ENCODE peak calls at places on chromosome 9, in seven cellular contexts. One of them, this sample, is unnamed.

GRCh38 chr9:111178361-111179043 is 140.2 kb upstream of the LPAR1 start:
- DNase-seq in transverse colon: no peak
- DNase-seq in tibial artery: no peak
- DNase-seq in CD4-positive, alpha-beta memory T cell: no peak
- DNase-seq in adipocyte: peak; percentile 87
- DNase-seq in esophagus muscularis mucosa: no peak
- DNase-seq in CD8-positive, alpha-beta memory T cell: no peak
- DNase-seq in this sample: no peak

GRCh38 chr9:92807757-92808725 is 43.4 kb upstream of the BICD2 start:
- DNase-seq in adipocyte: no peak
- DNase-seq in CD4-positive, alpha-beta memory T cell: peak; percentile 43
- DNase-seq in tibial artery: no peak
- DNase-seq in CD8-positive, alpha-beta memory T cell: peak; percentile 34
- DNase-seq in esophagus muscularis mucosa: no peak
- DNase-seq in transverse colon: peak; percentile 11
- DNase-seq in this sample: peak; percentile 26

GRCh38 chr9:32644698-32645097 is 9.2 kb upstream of the TAF1L start:
- DNase-seq in CD4-positive, alpha-beta memory T cell: no peak
- DNase-seq in adipocyte: peak; percentile 73
- DNase-seq in transverse colon: no peak
- DNase-seq in esophagus muscularis mucosa: no peak
- DNase-seq in tibial artery: no peak
- DNase-seq in CD8-positive, alpha-beta memory T cell: no peak
- DNase-seq in this sample: no peak

GRCh38 chr9:5951686-5952211 is 61.1 kb downstream of the MLANA start:
- DNase-seq in adipocyte: peak; percentile 6
- DNase-seq in CD8-positive, alpha-beta memory T cell: no peak
- DNase-seq in transverse colon: no peak
- DNase-seq in CD4-positive, alpha-beta memory T cell: no peak
- DNase-seq in esophagus muscularis mucosa: no peak
- DNase-seq in tibial artery: no peak
- DNase-seq in this sample: no peak

GRCh38 chr9:136093995-136094881 is 851 bp downstream of the NACC2 start:
- DNase-seq in CD4-positive, alpha-beta memory T cell: peak; percentile 46
- DNase-seq in transverse colon: peak; percentile 74
- DNase-seq in esophagus muscularis mucosa: peak; percentile 94
- DNase-seq in adipocyte: peak; percentile 80
- DNase-seq in CD8-positive, alpha-beta memory T cell: peak; percentile 57
- DNase-seq in tibial artery: peak; percentile 74
- DNase-seq in this sample: peak; percentile 29

GRCh38 chr9:111870774-111871542 is 25.7 kb upstream of the UGCG start:
- DNase-seq in tibial artery: no peak
- DNase-seq in esophagus muscularis mucosa: no peak
- DNase-seq in adipocyte: no peak
- DNase-seq in transverse colon: no peak
- DNase-seq in CD4-positive, alpha-beta memory T cell: no peak
- DNase-seq in CD8-positive, alpha-beta memory T cell: no peak
- DNase-seq in this sample: no peak

GRCh38 chr9:133978226-133979123 is 13.6 kb downstream of the VAV2 start:
- DNase-seq in transverse colon: no peak
- DNase-seq in esophagus muscularis mucosa: no peak
- DNase-seq in adipocyte: no peak
- DNase-seq in tibial artery: no peak
- DNase-seq in CD4-positive, alpha-beta memory T cell: no peak
- DNase-seq in CD8-positive, alpha-beta memory T cell: no peak
- DNase-seq in this sample: no peak

GRCh38 chr9:127336708-127337352 is 60.1 kb upstream of the SLC2A8 start:
- DNase-seq in adipocyte: peak; percentile 97
- DNase-seq in CD4-positive, alpha-beta memory T cell: no peak
- DNase-seq in transverse colon: peak; percentile 64
- DNase-seq in tibial artery: peak; percentile 92
- DNase-seq in CD8-positive, alpha-beta memory T cell: no peak
- DNase-seq in esophagus muscularis mucosa: peak; percentile 96
- DNase-seq in this sample: no peak

GRCh38 chr9:68530618-68531017 is 10.1 kb downstream of the TMEM252 start:
- DNase-seq in esophagus muscularis mucosa: no peak
- DNase-seq in CD4-positive, alpha-beta memory T cell: no peak
- DNase-seq in transverse colon: peak; percentile 85
- DNase-seq in tibial artery: peak; percentile 72
- DNase-seq in CD8-positive, alpha-beta memory T cell: no peak
- DNase-seq in adipocyte: no peak
- DNase-seq in this sample: no peak

GRCh38 chr9:136107953-136108647 is 10.6 kb downstream of the TMEM250 start:
- DNase-seq in transverse colon: peak; percentile 53
- DNase-seq in CD8-positive, alpha-beta memory T cell: no peak
- DNase-seq in CD4-positive, alpha-beta memory T cell: no peak
- DNase-seq in esophagus muscularis mucosa: no peak
- DNase-seq in adipocyte: no peak
- DNase-seq in tibial artery: no peak
- DNase-seq in this sample: no peak

GRCh38 chr9:121556580-121556979 is 56.9 kb upstream of the GGTA1 start:
- DNase-seq in CD8-positive, alpha-beta memory T cell: no peak
- DNase-seq in adipocyte: peak; percentile 91
- DNase-seq in esophagus muscularis mucosa: no peak
- DNase-seq in tibial artery: peak; percentile 64
- DNase-seq in transverse colon: no peak
- DNase-seq in CD4-positive, alpha-beta memory T cell: no peak
- DNase-seq in this sample: no peak

GRCh38 chr9:112121633-112122032 is 53.5 kb downstream of the SUSD1 start:
- DNase-seq in adipocyte: no peak
- DNase-seq in CD8-positive, alpha-beta memory T cell: no peak
- DNase-seq in tibial artery: no peak
- DNase-seq in esophagus muscularis mucosa: peak; percentile 8
- DNase-seq in CD4-positive, alpha-beta memory T cell: no peak
- DNase-seq in transverse colon: no peak
- DNase-seq in this sample: no peak

GRCh38 chr9:40935336-40935735 is 193.1 kb downstream of the FOXD4L6 start:
- DNase-seq in transverse colon: no peak
- DNase-seq in CD8-positive, alpha-beta memory T cell: no peak
- DNase-seq in esophagus muscularis mucosa: peak; percentile 91
- DNase-seq in adipocyte: no peak
- DNase-seq in CD4-positive, alpha-beta memory T cell: no peak
- DNase-seq in tibial artery: no peak
- DNase-seq in this sample: no peak
- H3K9me3 ChIP-seq in transverse colon: peaks cover 20% of the 10 kb centered on the region
- H3K9me3 ChIP-seq in CD8-positive, alpha-beta memory T cell: peaks cover 6% of the 10 kb centered on the region
- H3K9me3 ChIP-seq in esophagus muscularis mucosa: peaks cover 24% of the 10 kb centered on the region
- H3K9me3 ChIP-seq in adipocyte: no peaks in the 10 kb centered on the region
- H3K9me3 ChIP-seq in CD4-positive, alpha-beta memory T cell: peaks cover 4% of the 10 kb centered on the region
- H3K9me3 ChIP-seq in tibial artery: peaks cover 46% of the 10 kb centered on the region
- H3K9me3 ChIP-seq in this sample: peaks cover 17% of the 10 kb centered on the region

GRCh38 chr9:28668158-28668557 is 1094.9 kb upstream of the C9orf72 start:
- DNase-seq in CD4-positive, alpha-beta memory T cell: no peak
- DNase-seq in esophagus muscularis mucosa: no peak
- DNase-seq in tibial artery: no peak
- DNase-seq in adipocyte: no peak
- DNase-seq in transverse colon: no peak
- DNase-seq in CD8-positive, alpha-beta memory T cell: no peak
- DNase-seq in this sample: no peak
- H3K9me3 ChIP-seq in CD4-positive, alpha-beta memory T cell: no peaks in the 10 kb centered on the region
- H3K9me3 ChIP-seq in esophagus muscularis mucosa: no peaks in the 10 kb centered on the region
- H3K9me3 ChIP-seq in tibial artery: no peaks in the 10 kb centered on the region
- H3K9me3 ChIP-seq in adipocyte: no peaks in the 10 kb centered on the region
- H3K9me3 ChIP-seq in transverse colon: no peaks in the 10 kb centered on the region
- H3K9me3 ChIP-seq in CD8-positive, alpha-beta memory T cell: no peaks in the 10 kb centered on the region
- H3K9me3 ChIP-seq in this sample: no peaks in the 10 kb centered on the region

GRCh38 chr9:134993996-134994720 is 76.4 kb upstream of the FCN1 start:
- DNase-seq in CD8-positive, alpha-beta memory T cell: no peak
- DNase-seq in adipocyte: no peak
- DNase-seq in CD4-positive, alpha-beta memory T cell: no peak
- DNase-seq in esophagus muscularis mucosa: no peak
- DNase-seq in tibial artery: no peak
- DNase-seq in transverse colon: no peak
- DNase-seq in this sample: no peak
- H3K9me3 ChIP-seq in CD8-positive, alpha-beta memory T cell: no peaks in the 10 kb centered on the region
- H3K9me3 ChIP-seq in adipocyte: peaks cover 18% of the 10 kb centered on the region
- H3K9me3 ChIP-seq in CD4-positive, alpha-beta memory T cell: no peaks in the 10 kb centered on the region
- H3K9me3 ChIP-seq in esophagus muscularis mucosa: no peaks in the 10 kb centered on the region
- H3K9me3 ChIP-seq in tibial artery: no peaks in the 10 kb centered on the region
- H3K9me3 ChIP-seq in transverse colon: no peaks in the 10 kb centered on the region
- H3K9me3 ChIP-seq in this sample: no peaks in the 10 kb centered on the region

DNA sequence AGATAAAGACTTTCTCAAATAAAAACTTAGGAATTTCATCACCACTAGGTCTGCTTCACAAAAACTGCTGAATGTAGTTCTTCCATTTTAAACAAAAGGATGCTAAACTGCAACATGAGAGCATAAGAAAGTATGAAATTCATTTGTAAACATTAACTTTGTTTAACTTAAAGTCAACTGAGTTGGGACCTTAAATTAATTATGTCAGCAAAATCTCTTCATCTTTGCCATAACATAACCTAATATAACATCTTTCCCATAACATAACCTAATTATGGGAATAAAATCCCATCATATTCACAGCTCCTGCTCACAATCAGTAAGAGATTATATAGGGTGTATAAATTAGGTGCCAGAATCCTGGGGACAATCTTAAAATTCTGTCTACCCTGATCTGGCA is 78.8 kb upstream of the PCSK5 start:
- DNase-seq in CD4-positive, alpha-beta memory T cell: no peak
- DNase-seq in tibial artery: no peak
- DNase-seq in adipocyte: no peak
- DNase-seq in esophagus muscularis mucosa: no peak
- DNase-seq in CD8-positive, alpha-beta memory T cell: no peak
- DNase-seq in transverse colon: no peak
- DNase-seq in this sample: no peak
- H3K9me3 ChIP-seq in CD4-positive, alpha-beta memory T cell: no peaks in the 10 kb centered on the region
- H3K9me3 ChIP-seq in tibial artery: no peaks in the 10 kb centered on the region
- H3K9me3 ChIP-seq in adipocyte: peaks cover 49% of the 10 kb centered on the region
- H3K9me3 ChIP-seq in esophagus muscularis mucosa: peaks cover 17% of the 10 kb centered on the region
- H3K9me3 ChIP-seq in CD8-positive, alpha-beta memory T cell: no peaks in the 10 kb centered on the region
- H3K9me3 ChIP-seq in transverse colon: peaks cover 29% of the 10 kb centered on the region
- H3K9me3 ChIP-seq in this sample: no peaks in the 10 kb centered on the region

GRCh38 chr9:113471566-113471965 is 8.0 kb downstream of the RGS3 start:
- DNase-seq in transverse colon: no peak
- DNase-seq in esophagus muscularis mucosa: peak; percentile 8
- DNase-seq in tibial artery: no peak
- DNase-seq in CD4-positive, alpha-beta memory T cell: no peak
- DNase-seq in adipocyte: no peak
- DNase-seq in CD8-positive, alpha-beta memory T cell: no peak
- DNase-seq in this sample: no peak

GRCh38 chr9:113472199-113472598 is 8.7 kb downstream of the RGS3 start:
- DNase-seq in esophagus muscularis mucosa: no peak
- DNase-seq in tibial artery: no peak
- DNase-seq in transverse colon: no peak
- DNase-seq in CD4-positive, alpha-beta memory T cell: no peak
- DNase-seq in CD8-positive, alpha-beta memory T cell: no peak
- DNase-seq in adipocyte: no peak
- DNase-seq in this sample: no peak

GRCh38 chr9:113468716-113469448 is 5.4 kb downstream of the RGS3 start:
- DNase-seq in esophagus muscularis mucosa: peak; percentile 84
- DNase-seq in CD8-positive, alpha-beta memory T cell: no peak
- DNase-seq in tibial artery: no peak
- DNase-seq in CD4-positive, alpha-beta memory T cell: no peak
- DNase-seq in adipocyte: no peak
- DNase-seq in transverse colon: no peak
- DNase-seq in this sample: no peak

GRCh38 chr9:113474372-113474771 is 10.8 kb downstream of the RGS3 start:
- DNase-seq in CD8-positive, alpha-beta memory T cell: no peak
- DNase-seq in transverse colon: no peak
- DNase-seq in tibial artery: no peak
- DNase-seq in CD4-positive, alpha-beta memory T cell: no peak
- DNase-seq in esophagus muscularis mucosa: no peak
- DNase-seq in adipocyte: no peak
- DNase-seq in this sample: no peak

DNA sequence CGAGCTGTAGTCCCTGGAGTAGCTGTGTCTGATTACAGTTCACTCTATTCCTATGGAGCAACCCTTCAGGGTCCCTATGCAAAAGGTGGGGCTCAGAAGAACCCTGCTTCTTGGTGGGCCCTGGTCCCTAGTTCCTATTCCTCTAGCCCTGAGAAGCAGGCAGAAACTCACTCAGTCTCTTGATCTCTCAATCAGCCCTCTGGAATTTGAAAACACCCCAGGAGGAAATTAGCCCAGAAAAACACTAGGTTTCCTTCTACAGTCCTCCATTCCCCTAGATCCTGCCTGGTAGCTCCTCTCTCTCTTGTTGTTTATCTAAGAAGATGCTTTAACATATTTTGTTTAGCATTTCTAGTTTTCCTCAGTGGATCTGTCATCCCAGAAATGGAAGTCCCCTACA is 7.6 kb downstream of the RGS3 start:
- DNase-seq in esophagus muscularis mucosa: no peak
- DNase-seq in CD8-positive, alpha-beta memory T cell: no peak
- DNase-seq in CD4-positive, alpha-beta memory T cell: no peak
- DNase-seq in adipocyte: no peak
- DNase-seq in tibial artery: no peak
- DNase-seq in transverse colon: no peak
- DNase-seq in this sample: no peak
- H3K9me3 ChIP-seq in esophagus muscularis mucosa: no peaks in the 10 kb centered on the region
- H3K9me3 ChIP-seq in CD8-positive, alpha-beta memory T cell: no peaks in the 10 kb centered on the region
- H3K9me3 ChIP-seq in CD4-positive, alpha-beta memory T cell: no peaks in the 10 kb centered on the region
- H3K9me3 ChIP-seq in adipocyte: peaks cover 7% of the 10 kb centered on the region
- H3K9me3 ChIP-seq in tibial artery: no peaks in the 10 kb centered on the region
- H3K9me3 ChIP-seq in transverse colon: no peaks in the 10 kb centered on the region
- H3K9me3 ChIP-seq in this sample: no peaks in the 10 kb centered on the region

GRCh38 chr9:118418887-118419620 is 714.9 kb downstream of the TLR4 start:
- DNase-seq in CD8-positive, alpha-beta memory T cell: no peak
- DNase-seq in transverse colon: peak; percentile 26
- DNase-seq in tibial artery: no peak
- DNase-seq in adipocyte: no peak
- DNase-seq in CD4-positive, alpha-beta memory T cell: no peak
- DNase-seq in esophagus muscularis mucosa: no peak
- DNase-seq in this sample: no peak
- H3K9me3 ChIP-seq in CD8-positive, alpha-beta memory T cell: no peaks in the 10 kb centered on the region
- H3K9me3 ChIP-seq in transverse colon: no peaks in the 10 kb centered on the region
- H3K9me3 ChIP-seq in tibial artery: no peaks in the 10 kb centered on the region
- H3K9me3 ChIP-seq in adipocyte: no peaks in the 10 kb centered on the region
- H3K9me3 ChIP-seq in CD4-positive, alpha-beta memory T cell: no peaks in the 10 kb centered on the region
- H3K9me3 ChIP-seq in esophagus muscularis mucosa: no peaks in the 10 kb centered on the region
- H3K9me3 ChIP-seq in this sample: no peaks in the 10 kb centered on the region

DNA sequence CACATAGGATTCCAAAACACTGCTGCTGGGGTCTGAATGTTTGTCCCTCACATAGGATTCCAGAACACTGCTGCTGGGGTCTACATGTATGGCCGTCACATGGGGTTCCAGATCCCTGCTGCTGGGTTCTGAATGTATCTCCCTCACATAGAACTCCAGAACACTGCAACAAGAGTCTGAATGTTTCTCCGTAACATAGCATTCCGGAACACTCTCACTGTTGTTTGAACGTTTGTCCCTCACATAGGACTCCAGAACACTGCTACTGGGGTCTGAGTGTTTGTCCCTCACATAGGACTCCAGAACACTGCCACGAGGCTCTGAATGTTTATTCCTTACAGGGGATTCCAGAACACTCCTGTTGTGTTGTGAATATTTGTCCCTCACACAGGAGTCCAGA is 216.8 kb downstream of the FOXD4L6 start:
- DNase-seq in adipocyte: no peak
- DNase-seq in esophagus muscularis mucosa: peak; percentile 72
- DNase-seq in transverse colon: no peak
- DNase-seq in CD8-positive, alpha-beta memory T cell: no peak
- DNase-seq in CD4-positive, alpha-beta memory T cell: no peak
- DNase-seq in tibial artery: no peak
- DNase-seq in this sample: no peak
- H3K9me3 ChIP-seq in adipocyte: peaks cover 61% of the 10 kb centered on the region
- H3K9me3 ChIP-seq in esophagus muscularis mucosa: peaks cover 100% of the 10 kb centered on the region
- H3K9me3 ChIP-seq in transverse colon: peaks cover 83% of the 10 kb centered on the region
- H3K9me3 ChIP-seq in CD8-positive, alpha-beta memory T cell: peaks cover 80% of the 10 kb centered on the region
- H3K9me3 ChIP-seq in CD4-positive, alpha-beta memory T cell: peaks cover 79% of the 10 kb centered on the region
- H3K9me3 ChIP-seq in tibial artery: peaks cover 100% of the 10 kb centered on the region
- H3K9me3 ChIP-seq in this sample: peaks cover 71% of the 10 kb centered on the region

This sample was measured in T-helper 17 cell.